ENCODE peak calls at places on chromosomes 2 and 18, in five cellular contexts. One of them, this sample, is unnamed.

GRCh38 chr18:13273800-13274199 is 55.2 kb downstream of the LDLRAD4 start:
- DNase-seq in WTC11: no peak
- DNase-seq in nephron progenitor cell: no peak
- DNase-seq in endothelial cell of umbilical vein: no peak
- DNase-seq in neural progenitor cell: no peak
- DNase-seq in this sample: no peak

GRCh38 chr2:232632904-232633412 is 446 bp upstream of the EFHD1 start:
- DNase-seq in WTC11: no peak
- DNase-seq in nephron progenitor cell: no peak
- DNase-seq in endothelial cell of umbilical vein: no peak
- DNase-seq in neural progenitor cell: peak
- DNase-seq in this sample: peak

GRCh38 chr18:13234528-13234795 is 15.9 kb downstream of the LDLRAD4 start:
- DNase-seq in WTC11: no peak
- DNase-seq in nephron progenitor cell: no peak
- DNase-seq in endothelial cell of umbilical vein: no peak
- DNase-seq in neural progenitor cell: no peak
- DNase-seq in this sample: no peak

GRCh38 chr2:31270871-31271270 is 36.9 kb downstream of the EHD3 start:
- DNase-seq in WTC11: no peak
- DNase-seq in nephron progenitor cell: no peak
- DNase-seq in endothelial cell of umbilical vein: no peak
- DNase-seq in neural progenitor cell: no peak
- DNase-seq in this sample: no peak

GRCh38 chr2:45813003-45813601 is 161.6 kb downstream of the PRKCE start:
- DNase-seq in WTC11: no peak
- DNase-seq in nephron progenitor cell: no peak
- DNase-seq in endothelial cell of umbilical vein: peak
- DNase-seq in neural progenitor cell: peak
- DNase-seq in this sample: no peak

GRCh38 chr2:69138247-69138754 is 125.3 kb downstream of the ANTXR1 start:
- DNase-seq in WTC11: no peak
- DNase-seq in nephron progenitor cell: no peak
- DNase-seq in endothelial cell of umbilical vein: peak
- DNase-seq in neural progenitor cell: no peak
- DNase-seq in this sample: no peak

GRCh38 chr18:35239314-35239713 is 1.5 kb upstream of the ZNF397 start:
- DNase-seq in WTC11: no peak
- DNase-seq in nephron progenitor cell: no peak
- DNase-seq in endothelial cell of umbilical vein: no peak
- DNase-seq in neural progenitor cell: no peak
- DNase-seq in this sample: no peak

GRCh38 chr2:172298009-172298408 is 129.4 kb upstream of the ITGA6 start:
- DNase-seq in WTC11: no peak
- DNase-seq in nephron progenitor cell: no peak
- DNase-seq in endothelial cell of umbilical vein: no peak
- DNase-seq in neural progenitor cell: no peak
- DNase-seq in this sample: no peak

GRCh38 chr2:239249781-239250180 is 151.0 kb downstream of the HDAC4 start:
- DNase-seq in WTC11: no peak
- DNase-seq in nephron progenitor cell: no peak
- DNase-seq in endothelial cell of umbilical vein: peak
- DNase-seq in neural progenitor cell: no peak
- DNase-seq in this sample: no peak

GRCh38 chr2:183927367-183928355 is 670.7 kb upstream of the ZNF804A start:
- DNase-seq in WTC11: no peak
- DNase-seq in nephron progenitor cell: no peak
- DNase-seq in endothelial cell of umbilical vein: no peak
- DNase-seq in neural progenitor cell: no peak
- DNase-seq in this sample: no peak

GRCh38 chr2:205586626-205587025 is 95.7 kb upstream of the NRP2 start:
- DNase-seq in WTC11: no peak
- DNase-seq in nephron progenitor cell: no peak
- DNase-seq in endothelial cell of umbilical vein: no peak
- DNase-seq in neural progenitor cell: no peak
- DNase-seq in this sample: no peak

GRCh38 chr18:57051586-57052044 is 95.3 kb upstream of the BOD1L2 start:
- DNase-seq in WTC11: no peak
- DNase-seq in nephron progenitor cell: no peak
- DNase-seq in endothelial cell of umbilical vein: no peak
- DNase-seq in neural progenitor cell: no peak
- DNase-seq in this sample: no peak
- TF ChIP-seq CTCF in WTC11: no peak
- TF ChIP-seq CTCF in nephron progenitor cell: no peak
- TF ChIP-seq CTCF in endothelial cell of umbilical vein: no peak
- TF ChIP-seq CTCF in neural progenitor cell: no peak
- TF ChIP-seq CTCF in this sample: no peak

DNA sequence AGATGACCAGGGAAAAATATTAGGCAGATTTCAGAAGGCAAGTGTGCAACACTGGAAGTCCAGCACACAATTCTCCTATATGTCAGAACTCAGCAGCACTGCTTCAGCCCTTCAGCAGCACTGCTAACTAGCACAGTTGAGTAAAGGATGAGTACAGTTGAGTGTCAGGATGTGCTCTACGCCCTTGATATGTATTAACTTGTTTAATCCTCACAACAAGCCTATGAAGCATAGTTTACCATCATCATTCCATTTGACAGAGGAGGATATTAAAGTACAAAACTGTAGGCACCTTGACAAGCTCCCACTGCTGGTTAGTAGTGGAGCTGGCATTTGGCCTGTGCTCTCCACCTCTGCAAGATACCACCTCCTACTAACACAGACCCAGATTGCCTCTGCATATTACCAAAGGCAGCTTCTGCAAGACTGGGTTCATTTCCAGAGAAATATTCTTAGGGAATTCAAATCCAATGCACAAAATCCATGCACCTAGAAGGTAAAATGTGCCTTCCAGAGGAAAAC is 230.8 kb downstream of the ANAPC1 start:
- DNase-seq in WTC11: no peak
- DNase-seq in nephron progenitor cell: no peak
- DNase-seq in endothelial cell of umbilical vein: no peak
- DNase-seq in neural progenitor cell: no peak
- DNase-seq in this sample: no peak
- TF ChIP-seq CTCF in WTC11: no peak
- TF ChIP-seq CTCF in nephron progenitor cell: no peak
- TF ChIP-seq CTCF in endothelial cell of umbilical vein: no peak
- TF ChIP-seq CTCF in neural progenitor cell: no peak
- TF ChIP-seq CTCF in this sample: no peak

GRCh38 chr18:62529597-62529996 is 6.8 kb downstream of the ZCCHC2 start:
- DNase-seq in WTC11: no peak
- DNase-seq in nephron progenitor cell: no peak
- DNase-seq in endothelial cell of umbilical vein: no peak
- DNase-seq in neural progenitor cell: no peak
- DNase-seq in this sample: no peak
- TF ChIP-seq CTCF in WTC11: no peak
- TF ChIP-seq CTCF in nephron progenitor cell: no peak
- TF ChIP-seq CTCF in endothelial cell of umbilical vein: no peak
- TF ChIP-seq CTCF in neural progenitor cell: no peak
- TF ChIP-seq CTCF in this sample: no peak

GRCh38 chr2:158182681-158183350 is 81.1 kb downstream of the UPP2 start:
- DNase-seq in WTC11: no peak
- DNase-seq in nephron progenitor cell: no peak
- DNase-seq in endothelial cell of umbilical vein: no peak
- DNase-seq in neural progenitor cell: no peak
- DNase-seq in this sample: no peak

GRCh38 chr2:158178646-158179045 is 77.0 kb downstream of the UPP2 start:
- DNase-seq in WTC11: no peak
- DNase-seq in nephron progenitor cell: no peak
- DNase-seq in endothelial cell of umbilical vein: no peak
- DNase-seq in neural progenitor cell: no peak
- DNase-seq in this sample: no peak

GRCh38 chr2:158184001-158184400 is 82.3 kb downstream of the UPP2 start:
- DNase-seq in WTC11: no peak
- DNase-seq in nephron progenitor cell: no peak
- DNase-seq in endothelial cell of umbilical vein: no peak
- DNase-seq in neural progenitor cell: no peak
- DNase-seq in this sample: no peak

GRCh38 chr2:158181171-158181570 is 79.5 kb downstream of the UPP2 start:
- DNase-seq in WTC11: no peak
- DNase-seq in nephron progenitor cell: no peak
- DNase-seq in endothelial cell of umbilical vein: no peak
- DNase-seq in neural progenitor cell: no peak
- DNase-seq in this sample: no peak

GRCh38 chr2:158179660-158180059 is 78.0 kb downstream of the UPP2 start:
- DNase-seq in WTC11: no peak
- DNase-seq in nephron progenitor cell: no peak
- DNase-seq in endothelial cell of umbilical vein: peak
- DNase-seq in neural progenitor cell: no peak
- DNase-seq in this sample: no peak
- TF ChIP-seq CTCF in WTC11: no peak
- TF ChIP-seq CTCF in nephron progenitor cell: peak
- TF ChIP-seq CTCF in endothelial cell of umbilical vein: no peak
- TF ChIP-seq CTCF in neural progenitor cell: peak
- TF ChIP-seq CTCF in this sample: peak

GRCh38 chr2:19823507-19823906 is 78.3 kb downstream of the TTC32 start:
- DNase-seq in WTC11: no peak
- DNase-seq in nephron progenitor cell: no peak
- DNase-seq in endothelial cell of umbilical vein: no peak
- DNase-seq in neural progenitor cell: no peak
- DNase-seq in this sample: no peak

GRCh38 chr2:19818543-19818942 is 83.2 kb downstream of the TTC32 start:
- DNase-seq in WTC11: no peak
- DNase-seq in nephron progenitor cell: no peak
- DNase-seq in endothelial cell of umbilical vein: no peak
- DNase-seq in neural progenitor cell: no peak
- DNase-seq in this sample: no peak

GRCh38 chr2:19818039-19818438 is 83.7 kb downstream of the TTC32 start:
- DNase-seq in WTC11: no peak
- DNase-seq in nephron progenitor cell: no peak
- DNase-seq in endothelial cell of umbilical vein: no peak
- DNase-seq in neural progenitor cell: no peak
- DNase-seq in this sample: no peak

GRCh38 chr2:19815746-19816145 is 86.0 kb downstream of the TTC32 start:
- DNase-seq in WTC11: no peak
- DNase-seq in nephron progenitor cell: no peak
- DNase-seq in endothelial cell of umbilical vein: no peak
- DNase-seq in neural progenitor cell: no peak
- DNase-seq in this sample: no peak

GRCh38 chr2:19819097-19820065 is 82.4 kb downstream of the TTC32 start:
- DNase-seq in WTC11: no peak
- DNase-seq in nephron progenitor cell: no peak
- DNase-seq in endothelial cell of umbilical vein: no peak
- DNase-seq in neural progenitor cell: no peak
- DNase-seq in this sample: no peak
- TF ChIP-seq CTCF in WTC11: no peak
- TF ChIP-seq CTCF in nephron progenitor cell: no peak
- TF ChIP-seq CTCF in endothelial cell of umbilical vein: no peak
- TF ChIP-seq CTCF in neural progenitor cell: no peak
- TF ChIP-seq CTCF in this sample: no peak

GRCh38 chr2:16638941-16639340 is 26.7 kb downstream of the CYRIA start:
- DNase-seq in WTC11: no peak
- DNase-seq in nephron progenitor cell: no peak
- DNase-seq in endothelial cell of umbilical vein: no peak
- DNase-seq in neural progenitor cell: no peak
- DNase-seq in this sample: no peak

GRCh38 chr2:16641509-16641908 is 24.1 kb downstream of the CYRIA start:
- DNase-seq in WTC11: no peak
- DNase-seq in nephron progenitor cell: no peak
- DNase-seq in endothelial cell of umbilical vein: no peak
- DNase-seq in neural progenitor cell: no peak
- DNase-seq in this sample: no peak

GRCh38 chr2:16640024-16640423 is 25.6 kb downstream of the CYRIA start:
- DNase-seq in WTC11: no peak
- DNase-seq in nephron progenitor cell: no peak
- DNase-seq in endothelial cell of umbilical vein: no peak
- DNase-seq in neural progenitor cell: no peak
- DNase-seq in this sample: no peak

GRCh38 chr2:16640867-16641266 is 24.8 kb downstream of the CYRIA start:
- DNase-seq in WTC11: no peak
- DNase-seq in nephron progenitor cell: no peak
- DNase-seq in endothelial cell of umbilical vein: no peak
- DNase-seq in neural progenitor cell: no peak
- DNase-seq in this sample: no peak

GRCh38 chr2:16639431-16639830 is 26.2 kb downstream of the CYRIA start:
- DNase-seq in WTC11: no peak
- DNase-seq in nephron progenitor cell: no peak
- DNase-seq in endothelial cell of umbilical vein: no peak
- DNase-seq in neural progenitor cell: peak
- DNase-seq in this sample: no peak
- TF ChIP-seq CTCF in WTC11: no peak
- TF ChIP-seq CTCF in nephron progenitor cell: no peak
- TF ChIP-seq CTCF in endothelial cell of umbilical vein: no peak
- TF ChIP-seq CTCF in neural progenitor cell: no peak
- TF ChIP-seq CTCF in this sample: no peak

GRCh38 chr2:65035544-65035943 is 20.7 kb upstream of the CEP68 start:
- DNase-seq in WTC11: no peak
- DNase-seq in nephron progenitor cell: no peak
- DNase-seq in endothelial cell of umbilical vein: peak
- DNase-seq in neural progenitor cell: no peak
- DNase-seq in this sample: no peak

GRCh38 chr2:65031341-65032015 is 24.7 kb upstream of the CEP68 start:
- DNase-seq in WTC11: peak
- DNase-seq in nephron progenitor cell: no peak
- DNase-seq in endothelial cell of umbilical vein: peak
- DNase-seq in neural progenitor cell: peak
- DNase-seq in this sample: no peak

GRCh38 chr2:65030933-65031332 is 25.3 kb upstream of the CEP68 start:
- DNase-seq in WTC11: no peak
- DNase-seq in nephron progenitor cell: no peak
- DNase-seq in endothelial cell of umbilical vein: no peak
- DNase-seq in neural progenitor cell: no peak
- DNase-seq in this sample: no peak

GRCh38 chr2:65032016-65032975 is 23.9 kb upstream of the CEP68 start:
- DNase-seq in WTC11: no peak
- DNase-seq in nephron progenitor cell: no peak
- DNase-seq in endothelial cell of umbilical vein: no peak
- DNase-seq in neural progenitor cell: no peak
- DNase-seq in this sample: no peak

GRCh38 chr2:65033178-65033577 is 23.0 kb upstream of the CEP68 start:
- DNase-seq in WTC11: no peak
- DNase-seq in nephron progenitor cell: no peak
- DNase-seq in endothelial cell of umbilical vein: peak
- DNase-seq in neural progenitor cell: no peak
- DNase-seq in this sample: no peak
- TF ChIP-seq CTCF in WTC11: no peak
- TF ChIP-seq CTCF in nephron progenitor cell: no peak
- TF ChIP-seq CTCF in endothelial cell of umbilical vein: no peak
- TF ChIP-seq CTCF in neural progenitor cell: peak
- TF ChIP-seq CTCF in this sample: no peak